ENCODE peak calls at places on chromosomes 11 and 22, in six cellular contexts. F is NCI-H748 treated with DMSO at 0.1 percent for 48 hours, D is HT-29, L is neural crest cell, V is H7, Z is uterus. M is an unnamed sample.

GRCh38 chr22:42892571-42893316 is 35.7 kb upstream of the ARFGAP3 start:
- DNase-seq in F (no peak), D (no peak), L (no peak), V (no peak), Z (no peak), M (no peak)

GRCh38 chr11:12177739-12178338 is 67.4 kb downstream of the MICAL2 start:
- DNase-seq in F (no peak), D (no peak), L (no peak), V (no peak), Z (no peak), M (no peak)

GRCh38 chr11:73141031-73141308 is 1.1 kb downstream of the FCHSD2 start:
- DNase-seq in F (peak; percentile 37), D (peak; percentile 44), L (no peak), V (peak; percentile 55), Z (no peak), M (no peak)

GRCh38 chr11:105456950-105457349 is 152.9 kb upstream of the GRIA4 start:
- DNase-seq in F (no peak), D (no peak), L (no peak), V (peak; percentile 7), Z (no peak), M (no peak)

GRCh38 chr11:122748968-122749687 is 89.2 kb upstream of the CRTAM start:
- DNase-seq in F (no peak), D (no peak), L (no peak), V (no peak), Z (no peak), M (no peak)

GRCh38 chr22:46509416-46510089 is 27.9 kb downstream of the CELSR1 start:
- DNase-seq in F (no peak), D (no peak), L (no peak), V (no peak), Z (no peak), M (no peak)

GRCh38 chr22:43819691-43820670 is 7.9 kb upstream of the EFCAB6 start:
- DNase-seq in F (peak; percentile 41), D (no peak), L (no peak), V (no peak), Z (no peak), M (no peak)

GRCh38 chr22:30843245-30843644 is 125.3 kb downstream of the MORC2 start:
- DNase-seq in F (no peak), D (no peak), L (no peak), V (no peak), Z (no peak), M (no peak)

GRCh38 chr22:50301581-50301991 is 5.9 kb downstream of the PLXNB2 start:
- DNase-seq in F (no peak), D (peak; percentile 38), L (no peak), V (no peak), Z (no peak), M (peak; percentile 46)

GRCh38 chr11:98711011-98711410 is 309.7 kb upstream of the CNTN5 start:
- DNase-seq in F (no peak), D (no peak), L (no peak), V (no peak), Z (no peak), M (no peak)

GRCh38 chr22:25903294-25903693 is 161.3 kb downstream of the MYO18B start:
- DNase-seq in F (no peak), D (no peak), L (peak; percentile 15), V (peak; percentile 82), Z (no peak), M (no peak)

GRCh38 chr11:113884361-113884836 is 9.0 kb upstream of the USP28 start:
- DNase-seq in F (no peak), D (no peak), L (no peak), V (peak; percentile 54), Z (no peak), M (no peak)

GRCh38 chr11:72703281-72704008 is 29.2 kb upstream of the PDE2A start:
- DNase-seq in F (no peak), D (no peak), L (no peak), V (peak; percentile 87), Z (peak; percentile 87), M (no peak)

GRCh38 chr11:10887307-10887706 is 29.5 kb upstream of the ZBED5 start:
- DNase-seq in F (no peak), D (no peak), L (no peak), V (no peak), Z (no peak), M (no peak)

GRCh38 chr11:107011977-107012376 is 6.3 kb downstream of the GUCY1A2 start:
- DNase-seq in F (no peak), D (no peak), L (no peak), V (no peak), Z (no peak), M (no peak)

GRCh38 chr11:123018702-123019101 is 37.1 kb upstream of the BSX start:
- DNase-seq in F (no peak), D (no peak), L (no peak), V (no peak), Z (no peak), M (no peak)

GRCh38 chr11:127003260-127003981 is 2.9 kb upstream of the KIRREL3 start:
- DNase-seq in F (peak; percentile 52), D (no peak), L (peak; percentile 63), V (peak; percentile 95), Z (no peak), M (no peak)

GRCh38 chr11:61345170-61345610 is 12.2 kb downstream of the TKFC start:
- DNase-seq in F (no peak), D (no peak), L (no peak), V (no peak), Z (no peak), M (no peak)

GRCh38 chr11:47616726-47617416 is 22.7 kb upstream of the C1QTNF4 start:
- DNase-seq in F (peak; percentile 25), D (peak; percentile 47), L (peak; percentile 39), V (peak; percentile 65), Z (peak; percentile 59), M (no peak)

GRCh38 chr11:72556433-72556832 is 117.8 kb downstream of the PDE2A start:
- DNase-seq in F (no peak), D (no peak), L (no peak), V (no peak), Z (no peak), M (no peak)

GRCh38 chr11:65500262-65501004 is 1.6 kb downstream of the MALAT1 start:
- DNase-seq in F (peak; percentile 29), D (peak; percentile 88), L (peak; percentile 26), V (no peak), Z (no peak), M (no peak)

GRCh38 chr11:726278-726915 is 20.4 kb downstream of the EPS8L2 start:
- DNase-seq in F (peak; percentile 48), D (peak; percentile 98), L (no peak), V (peak; percentile 90), Z (peak; percentile 55), M (no peak)

GRCh38 chr22:27896251-27896650 is 22.8 kb downstream of the PITPNB start:
- DNase-seq in F (no peak), D (no peak), L (no peak), V (no peak), Z (no peak), M (no peak)

GRCh38 chr11:56783448-56784041 is 35.0 kb upstream of the OR9G4 start:
- DNase-seq in F (peak; percentile 50), D (peak; percentile 85), L (peak; percentile 25), V (peak; percentile 2), Z (no peak), M (no peak)